ENCODE peak calls at places on chromosomes 6 and 20, in ten cellular contexts. V is fibroblast of lung; D is ovary; Q is CD4-positive, alpha-beta T cell; Z is foreskin fibroblast; K is GM13977; G is breast epithelium; S is Calu3; U is HCT116; J is heart right ventricle. C is an unnamed sample.

GRCh38 chr6:51986864-51987263 is 100.5 kb downstream of the PKHD1 start:
- DNase-seq in V (no peak), D (no peak), Q (no peak), Z (no peak), K (no peak), G (no peak), S (no peak), U (no peak), J (no peak), C (no peak)

GRCh38 chr6:41689171-41690008 is 46.0 kb downstream of the TFEB start:
- DNase-seq in V (peak; percentile 36), D (no peak), Q (no peak), Z (peak; percentile 43), K (no peak), G (peak; percentile 64), S (no peak), U (no peak), J (no peak), C (no peak)

GRCh38 chr6:87103977-87104601 is 9.2 kb upstream of the CGA start:
- DNase-seq in V (no peak), D (no peak), Q (no peak), Z (no peak), K (no peak), G (no peak), S (no peak), U (no peak), J (no peak), C (no peak)

GRCh38 chr20:41631826-41632225 is 13.6 kb upstream of the CHD6 start:
- DNase-seq in V (peak; percentile 35), D (no peak), Q (no peak), Z (peak; percentile 53), K (no peak), G (no peak), S (no peak), U (no peak), J (peak; percentile 47), C (no peak)

GRCh38 chr20:19727251-19727847 is 30.7 kb upstream of the RIN2 start:
- DNase-seq in V (no peak), D (no peak), Q (no peak), Z (no peak), K (no peak), G (no peak), S (no peak), U (no peak), J (no peak), C (no peak)

GRCh38 chr20:62914970-62915457 is 11.3 kb downstream of the DIDO1 start:
- DNase-seq in V (peak; percentile 39), D (peak; percentile 20), Q (no peak), Z (no peak), K (no peak), G (no peak), S (peak; percentile 62), U (no peak), J (no peak), C (no peak)

GRCh38 chr6:145789443-145789842 is 25.2 kb downstream of the FBXO30 start:
- DNase-seq in V (peak; percentile 88), D (no peak), Q (no peak), Z (peak; percentile 71), K (no peak), G (no peak), S (no peak), U (no peak), J (no peak), C (no peak)

GRCh38 chr6:2733324-2733723 is 17.4 kb downstream of the MYLK4 start:
- DNase-seq in V (no peak), D (no peak), Q (no peak), Z (no peak), K (peak; percentile 77), G (no peak), S (no peak), U (no peak), J (peak; percentile 42), C (no peak)

GRCh38 chr6:105372142-105372861 is 30.6 kb downstream of the PREP start:
- DNase-seq in V (no peak), D (no peak), Q (no peak), Z (no peak), K (no peak), G (no peak), S (peak; percentile 25), U (no peak), J (no peak), C (no peak)

GRCh38 chr6:105372862-105373182 is 30.1 kb downstream of the PREP start:
- DNase-seq in V (no peak), D (no peak), Q (no peak), Z (no peak), K (no peak), G (peak; percentile 88), S (peak; percentile 65), U (no peak), J (no peak), C (no peak)

GRCh38 chr6:105374010-105374420 is 28.9 kb downstream of the PREP start:
- DNase-seq in V (no peak), D (no peak), Q (no peak), Z (peak; percentile 32), K (no peak), G (no peak), S (peak; percentile 62), U (no peak), J (no peak), C (no peak)

GRCh38 chr6:105370316-105370715 is 32.6 kb downstream of the PREP start:
- DNase-seq in V (no peak), D (no peak), Q (no peak), Z (no peak), K (no peak), G (no peak), S (no peak), U (no peak), J (no peak), C (no peak)

DNA sequence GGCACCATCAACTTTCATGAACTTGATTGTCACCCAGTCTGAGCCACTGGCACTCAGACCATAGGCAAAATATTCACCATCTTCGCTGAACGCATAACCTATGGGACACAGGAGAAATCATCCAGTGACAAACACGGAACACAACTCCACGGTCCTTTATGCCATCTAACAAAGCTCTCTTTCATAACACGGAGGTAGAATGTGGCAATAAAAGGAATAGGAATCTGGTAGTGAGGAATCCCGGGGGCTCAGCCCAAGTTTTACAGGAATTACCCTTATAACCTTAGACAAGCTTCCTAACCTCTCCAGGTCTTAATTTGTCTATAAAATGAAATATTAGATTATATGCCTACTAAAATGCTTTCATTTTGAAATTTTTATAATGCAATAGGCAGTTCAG is 29.4 kb downstream of the PREP start:
- DNase-seq in V (no peak), D (no peak), Q (no peak), Z (no peak), K (no peak), G (peak; percentile 44), S (no peak), U (no peak), J (no peak), C (no peak)
- TF ChIP-seq CTCF in V (no peak), D (no peak), Q (no peak), Z (no peak), K (no peak), G (no peak), S (no peak), U (no peak), J (no peak), C (no peak)

DNA sequence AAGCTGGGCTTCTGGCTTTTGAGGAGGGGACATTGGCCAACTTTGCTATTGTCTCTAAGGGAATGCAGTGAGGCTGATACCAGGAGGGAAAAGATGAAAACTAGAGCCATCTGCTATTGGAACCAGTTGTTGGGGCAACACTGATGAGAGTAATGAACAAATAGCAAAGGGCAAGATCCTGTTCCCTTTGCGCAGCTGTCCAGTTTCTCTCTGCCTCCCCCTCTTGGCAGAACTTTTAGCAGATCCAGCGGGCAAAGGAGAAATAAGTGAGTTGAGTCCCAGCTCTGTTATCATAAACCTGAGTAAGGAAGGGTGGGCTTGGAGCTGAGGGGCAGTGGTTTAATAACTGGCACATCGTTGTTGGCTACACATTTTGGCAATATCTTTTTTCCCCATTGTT is 126.8 kb downstream of the AKAP7 start:
- DNase-seq in V (no peak), D (no peak), Q (no peak), Z (no peak), K (no peak), G (no peak), S (no peak), U (peak; percentile 3), J (no peak), C (no peak)
- TF ChIP-seq CTCF in V (no peak), D (no peak), Q (no peak), Z (no peak), K (no peak), G (no peak), S (peak; percentile 24), U (peak; percentile 31), J (no peak), C (no peak)

DNA sequence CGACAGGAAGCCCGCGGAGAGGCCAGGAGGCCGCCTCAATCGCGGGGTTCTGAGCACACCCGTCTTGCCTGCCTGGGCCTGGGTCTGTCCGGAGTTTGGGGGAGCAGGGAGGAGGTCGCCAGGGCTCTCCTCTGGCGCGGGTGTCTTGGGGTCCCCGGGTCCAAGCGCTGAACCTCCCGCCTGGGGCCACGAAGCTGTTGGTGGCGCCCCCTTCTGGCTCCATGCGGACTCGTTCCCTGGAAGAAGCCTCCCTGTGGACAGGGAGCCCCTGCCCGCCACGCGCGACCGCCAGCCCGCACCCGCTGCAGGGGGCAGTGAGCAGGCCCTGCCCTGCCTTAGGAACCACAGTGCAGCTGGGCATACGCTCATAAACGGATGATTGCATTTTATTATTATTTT is 44.7 kb downstream of the MCUR1 start:
- DNase-seq in V (no peak), D (no peak), Q (no peak), Z (no peak), K (no peak), G (no peak), S (no peak), U (no peak), J (peak; percentile 15), C (no peak)
- TF ChIP-seq CTCF in V (peak; percentile 6), D (no peak), Q (no peak), Z (no peak), K (no peak), G (no peak), S (no peak), U (peak; percentile 52), J (no peak), C (no peak)

GRCh38 chr6:166952567-166953464 is 3.5 kb downstream of the RNASET2 start:
- DNase-seq in V (no peak), D (no peak), Q (no peak), Z (no peak), K (no peak), G (no peak), S (no peak), U (no peak), J (no peak), C (no peak)

GRCh38 chr6:166950443-166950821 is 5.9 kb downstream of the RNASET2 start:
- DNase-seq in V (no peak), D (no peak), Q (no peak), Z (no peak), K (peak; percentile 72), G (no peak), S (no peak), U (no peak), J (no peak), C (no peak)

GRCh38 chr6:166952122-166952521 is 4.2 kb downstream of the RNASET2 start:
- DNase-seq in V (no peak), D (no peak), Q (no peak), Z (no peak), K (no peak), G (no peak), S (no peak), U (no peak), J (no peak), C (no peak)

GRCh38 chr6:166949533-166950442 is 6.6 kb downstream of the RNASET2 start:
- DNase-seq in V (no peak), D (no peak), Q (no peak), Z (no peak), K (no peak), G (no peak), S (no peak), U (no peak), J (no peak), C (no peak)

GRCh38 chr6:166951670-166952060 is 4.7 kb downstream of the RNASET2 start:
- DNase-seq in V (no peak), D (no peak), Q (no peak), Z (no peak), K (no peak), G (no peak), S (no peak), U (no peak), J (no peak), C (no peak)
- TF ChIP-seq CTCF in V (no peak), D (no peak), Q (no peak), Z (no peak), K (no peak), G (no peak), S (no peak), U (no peak), J (no peak), C (no peak)